ENCODE peak calls at places on chromosomes 4 and X, in four cellular contexts. V, D, C and Z are unnamed samples.

GRCh38 chr4:147590249-147590920 is 26.8 kb upstream of the TMEM184C start:
- DNase-seq in V (peak; percentile 21), D (peak; percentile 67), C (peak; percentile 22), Z (peak; percentile 43)

GRCh38 chrX:135737361-135738071 is 24.1 kb downstream of the CT45A1 start:
- DNase-seq in V (no peak), D (no peak), C (no peak), Z (no peak)

GRCh38 chrX:153446950-153447580 is 1.2 kb upstream of the TREX2 start:
- DNase-seq in V (no peak), D (no peak), C (no peak), Z (no peak)

GRCh38 chr4:11480683-11481082 is 52.0 kb upstream of the HS3ST1 start:
- DNase-seq in V (no peak), D (no peak), C (no peak), Z (no peak)

GRCh38 chr4:96073446-96073845 is 233.6 kb downstream of the PDHA2 start:
- DNase-seq in V (no peak), D (no peak), C (no peak), Z (no peak)

GRCh38 chr4:147543039-147543438 is 62.1 kb downstream of the EDNRA start:
- DNase-seq in V (no peak), D (no peak), C (no peak), Z (no peak)

GRCh38 chr4:175770555-175770954 is 41.5 kb downstream of the GPM6A start:
- DNase-seq in V (no peak), D (no peak), C (no peak), Z (no peak)

GRCh38 chr4:14520171-14520570 is 482.1 kb upstream of the CPEB2 start:
- DNase-seq in V (no peak), D (no peak), C (no peak), Z (no peak)

GRCh38 chr4:111991797-111992196 is 153.5 kb upstream of the FAM241A start:
- DNase-seq in V (no peak), D (peak; percentile 3), C (no peak), Z (peak; percentile 7)

GRCh38 chr4:169440446-169440845 is 169.7 kb upstream of the SH3RF1 start:
- DNase-seq in V (no peak), D (no peak), C (no peak), Z (no peak)

GRCh38 chrX:150871341-150871811 is 27.1 kb downstream of the CD99L2 start:
- DNase-seq in V (no peak), D (no peak), C (no peak), Z (no peak)

GRCh38 chrX:37409278-37409677 is 60.1 kb downstream of the PRRG1 start:
- DNase-seq in V (no peak), D (no peak), C (no peak), Z (no peak)

GRCh38 chr4:8574796-8575370 is 5.3 kb upstream of the GPR78 start:
- DNase-seq in V (no peak), D (no peak), C (no peak), Z (no peak)

GRCh38 chr4:28481565-28481964 is 1620.9 kb downstream of the STIM2 start:
- DNase-seq in V (no peak), D (no peak), C (peak; percentile 20), Z (no peak)

GRCh38 chr4:151653548-151653918 is 107.3 kb downstream of the GATB start:
- DNase-seq in V (no peak), D (no peak), C (no peak), Z (no peak)

GRCh38 chrX:96407043-96407442 is 277.6 kb upstream of the DIAPH2 start:
- DNase-seq in V (no peak), D (no peak), C (no peak), Z (no peak)

GRCh38 chr4:23022032-23022431 is 329.3 kb downstream of the GBA3 start:
- DNase-seq in V (no peak), D (peak; percentile 80), C (no peak), Z (no peak)

GRCh38 chrX:69074726-69075125 is 90.5 kb downstream of the PJA1 start:
- DNase-seq in V (no peak), D (no peak), C (no peak), Z (no peak)

GRCh38 chr4:84167089-84167488 is 332.0 kb downstream of the NKX6-1 start:
- DNase-seq in V (no peak), D (no peak), C (peak; percentile 16), Z (peak; percentile 68)

GRCh38 chr4:19224820-19225219 is 1026.9 kb upstream of the SLIT2 start:
- DNase-seq in V (no peak), D (no peak), C (no peak), Z (peak; percentile 51)

GRCh38 chr4:82599336-82599735 is 37.5 kb upstream of the TMEM150C start:
- DNase-seq in V (no peak), D (peak; percentile 5), C (peak; percentile 58), Z (peak; percentile 73)

GRCh38 chr4:43457866-43458265 is 565.4 kb downstream of the GRXCR1 start:
- DNase-seq in V (no peak), D (peak; percentile 10), C (no peak), Z (no peak)